ENCODE peak calls at places on chromosomes 3 and 15, in eight cellular contexts. L is stomach, U is cardiac fibroblast, N is IMR-90, P is transverse colon, A is H9, S is D721Med, D is mesothelial cell of epicardium. V is an unnamed sample.

GRCh38 chr15:70479785-70480184 is 283.6 kb downstream of the UACA start:
- DNase-seq in U (no peak), S (no peak), D (no peak), P (no peak), A (no peak), N (no peak), L (no peak), V (no peak)

GRCh38 chr3:185912929-185913901 is 24.6 kb downstream of the TRA2B start:
- DNase-seq in P (no peak), L (no peak), S (no peak), D (no peak), N (no peak), U (no peak), A (no peak), V (no peak)

GRCh38 chr3:187401861-187402260 is 33.7 kb downstream of the RTP4 start:
- DNase-seq in P (no peak), L (no peak), S (no peak), A (no peak), D (no peak), U (no peak), N (no peak), V (no peak)

GRCh38 chr15:100103828-100104227 is 237.9 kb downstream of the ADAMTS17 start:
- DNase-seq in S (no peak), P (no peak), L (no peak), A (no peak), U (no peak), N (no peak), D (no peak), V (no peak)

GRCh38 chr3:58173670-58174472 is 36.9 kb downstream of the DNASE1L3 start:
- DNase-seq in U (peak; percentile 36), L (peak; percentile 69), D (no peak), A (peak; percentile 80), P (peak; percentile 48), S (peak; percentile 59), N (no peak), V (peak; percentile 52)

GRCh38 chr15:31463521-31464102 is 137.0 kb downstream of the KLF13 start:
- DNase-seq in S (no peak), P (no peak), A (no peak), N (no peak), L (peak; percentile 10), U (no peak), D (no peak), V (no peak)

GRCh38 chr15:40436116-40436891 is 4.4 kb upstream of the BAHD1 start:
- DNase-seq in S (peak; percentile 81), D (no peak), N (no peak), A (no peak), L (no peak), P (peak; percentile 49), U (no peak), V (peak; percentile 54)

GRCh38 chr3:49173116-49173791 is 1.9 kb downstream of the KLHDC8B start:
- DNase-seq in D (no peak), S (no peak), N (no peak), L (peak; percentile 27), U (peak; percentile 70), P (peak; percentile 36), A (peak; percentile 55), V (peak; percentile 64)

GRCh38 chr3:160981217-160981938 is 123.8 kb downstream of the B3GALNT1 start:
- DNase-seq in D (no peak), L (no peak), N (no peak), A (no peak), P (no peak), S (no peak), U (peak; percentile 12), V (no peak)

GRCh38 chr15:59362339-59362738 is 10.3 kb downstream of the MYO1E start:
- DNase-seq in S (no peak), L (no peak), N (no peak), A (no peak), P (no peak), U (no peak), D (no peak), V (no peak)

GRCh38 chr15:59364238-59364637 is 8.4 kb downstream of the MYO1E start:
- DNase-seq in D (no peak), S (no peak), A (no peak), N (peak; percentile 66), L (no peak), P (no peak), U (no peak), V (no peak)

GRCh38 chr15:59360896-59361295 is 11.8 kb downstream of the MYO1E start:
- DNase-seq in A (no peak), L (no peak), S (no peak), D (no peak), N (no peak), U (no peak), P (no peak), V (no peak)

GRCh38 chr15:59355730-59356129 is 16.9 kb downstream of the MYO1E start:
- DNase-seq in P (no peak), L (no peak), D (no peak), S (no peak), N (no peak), U (no peak), A (no peak), V (no peak)

DNA sequence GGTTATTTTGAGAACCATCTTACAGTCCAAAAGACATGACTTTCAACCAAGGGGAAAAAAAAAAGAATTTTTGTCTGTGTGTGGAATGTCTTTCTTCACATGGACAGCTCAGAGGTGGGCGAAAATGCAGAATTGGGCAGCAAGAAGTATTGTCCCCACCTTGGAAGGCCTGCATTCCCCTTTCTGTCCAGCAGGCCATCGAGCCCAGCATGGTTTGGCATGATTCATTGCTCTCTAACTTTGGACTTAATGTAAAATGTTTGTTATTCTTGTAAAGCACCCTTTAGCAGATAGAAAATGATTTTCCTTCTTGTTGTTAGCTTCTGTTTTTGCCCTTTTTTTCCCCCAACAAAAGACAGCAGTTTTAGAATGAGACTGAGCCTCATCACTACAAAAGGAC is 12.4 kb downstream of the MYO1E start:
- DNase-seq in P (no peak), S (no peak), U (no peak), A (no peak), N (no peak), D (no peak), L (no peak), V (no peak)
- TF ChIP-seq CTCF in P (no peak), S (no peak), U (peak; percentile 51), A (peak; percentile 66), N (peak; percentile 21), D (peak; percentile 41), L (no peak), V (peak; percentile 20)

GRCh38 chr3:123961508-123961856 is 453 bp upstream of the CCDC14 start:
- DNase-seq in U (no peak), P (no peak), S (no peak), A (no peak), D (no peak), N (no peak), L (no peak), V (no peak)

GRCh38 chr3:123960791-123961507 is at the start of gene CCDC14:
- DNase-seq in A (peak; percentile 99), L (peak; percentile 88), D (peak; percentile 92), N (peak; percentile 96), S (peak; percentile 58), P (peak; percentile 93), U (peak; percentile 97), V (peak; percentile 95)
- TF ChIP-seq CTCF in A (no peak), L (no peak), D (no peak), N (no peak), S (no peak), P (no peak), U (no peak), V (no peak)

GRCh38 chr3:100737334-100737733 is 28.0 kb downstream of the TFG start:
- DNase-seq in A (no peak), S (no peak), L (no peak), P (no peak), U (peak; percentile 49), N (peak; percentile 15), D (no peak), V (no peak)
- TF ChIP-seq CTCF in A (peak; percentile 58), S (peak; percentile 45), L (peak; percentile 10), P (no peak), U (peak; percentile 25), N (peak; percentile 39), D (no peak), V (peak; percentile 31)

GRCh38 chr3:141279074-141279945 is 47.7 kb downstream of the PXYLP1 start:
- DNase-seq in A (no peak), N (peak; percentile 50), L (no peak), P (no peak), S (peak; percentile 30), D (no peak), U (peak; percentile 43), V (no peak)
- TF ChIP-seq CTCF in A (peak; percentile 70), N (peak; percentile 49), L (peak; percentile 57), P (peak; percentile 58), S (peak; percentile 65), D (peak; percentile 67), U (peak; percentile 58), V (peak; percentile 52)

DNA sequence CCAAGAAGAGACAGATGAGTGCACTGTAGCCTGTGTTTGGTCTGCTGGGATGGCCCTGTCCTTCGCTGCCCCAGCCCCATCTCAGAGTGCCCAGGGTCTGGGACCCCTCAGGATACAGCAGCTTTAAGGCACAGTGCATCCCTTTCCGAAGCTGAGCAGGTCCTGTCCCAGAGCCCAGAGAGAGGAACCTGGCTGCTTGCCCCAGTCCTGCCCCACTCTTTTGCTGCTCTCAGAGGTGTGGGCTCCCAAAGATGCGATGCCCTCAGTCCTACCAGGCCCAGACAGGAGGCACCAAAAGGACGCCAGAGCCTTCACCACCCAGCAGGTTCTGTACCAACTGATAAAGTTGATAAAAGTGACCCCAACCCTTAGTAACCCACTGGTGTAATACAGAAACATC is 8.2 kb downstream of the PLCD1 start:
- DNase-seq in S (no peak), L (no peak), N (no peak), U (no peak), P (peak; percentile 7), A (peak; percentile 15), D (no peak), V (no peak)
- TF ChIP-seq CTCF in S (no peak), L (no peak), N (no peak), U (no peak), P (no peak), A (no peak), D (no peak), V (no peak)

GRCh38 chr3:108006077-108006675 is 84.7 kb downstream of the CD47 start:
- DNase-seq in D (no peak), S (no peak), L (peak; percentile 87), A (no peak), P (peak; percentile 78), U (peak; percentile 64), N (no peak), V (no peak)
- TF ChIP-seq CTCF in D (no peak), S (no peak), L (no peak), A (no peak), P (no peak), U (no peak), N (no peak), V (no peak)

DNA sequence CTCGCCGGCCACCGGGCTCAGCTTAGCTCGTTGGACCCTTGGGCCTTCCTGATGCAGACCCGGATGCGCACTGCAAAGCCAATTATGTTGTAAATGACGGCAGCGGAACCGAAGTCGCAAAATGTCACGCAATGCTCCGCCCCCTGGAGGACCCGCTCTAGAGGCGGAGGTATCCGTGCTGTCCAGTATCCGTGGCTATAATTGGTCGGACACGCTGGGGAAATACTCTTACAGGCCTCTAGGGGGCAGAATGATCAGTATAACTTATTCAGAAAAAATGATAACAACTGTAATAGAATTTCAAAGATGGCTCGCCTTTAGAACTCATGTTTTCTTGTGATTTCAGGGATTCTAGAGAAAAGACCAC is at the start of gene PRR23B:
- DNase-seq in S (no peak), U (no peak), P (no peak), D (no peak), A (no peak), L (no peak), N (no peak), V (no peak)
- TF ChIP-seq CTCF in S (no peak), U (no peak), P (no peak), D (peak; percentile 28), A (peak; percentile 65), L (no peak), N (no peak), V (peak; percentile 14)

V was measured in nephron progenitor cell.